ENCODE peak calls at places on chromosomes 3 and 15, in seven cellular contexts. One of them, this sample, is unnamed.

GRCh38 chr3:187960820-187961219 is 193.1 kb upstream of the LPP start:
- DNase-seq in spleen: no peak
- DNase-seq in retina: no peak
- DNase-seq in stimulated activated CD8-positive, alpha-beta memory T cell treated with anti-CD3 and anti-CD28 coated beads, Interleukin-15, amount 100 ng/mL, for 1 hour: no peak
- DNase-seq in mesendoderm: no peak
- DNase-seq in T1000: no peak
- DNase-seq in natural killer cell treated with Interleukin-12 subunit alpha and Interleukin-12 subunit beta and Interleukin-15 and Interleukin-18, amount 100 ng/mL, for 72 hours: no peak
- DNase-seq in this sample: no peak

GRCh38 chr15:63347074-63347859 is 34.4 kb downstream of the CA12 start:
- DNase-seq in spleen: no peak
- DNase-seq in retina: no peak
- DNase-seq in stimulated activated CD8-positive, alpha-beta memory T cell treated with anti-CD3 and anti-CD28 coated beads, Interleukin-15, amount 100 ng/mL, for 1 hour: no peak
- DNase-seq in mesendoderm: no peak
- DNase-seq in T1000: no peak
- DNase-seq in natural killer cell treated with Interleukin-12 subunit alpha and Interleukin-12 subunit beta and Interleukin-15 and Interleukin-18, amount 100 ng/mL, for 72 hours: no peak
- DNase-seq in this sample: no peak

GRCh38 chr3:52530918-52531635 is 2.6 kb downstream of the NT5DC2 start:
- DNase-seq in spleen: peak; percentile 67
- DNase-seq in retina: no peak
- DNase-seq in stimulated activated CD8-positive, alpha-beta memory T cell treated with anti-CD3 and anti-CD28 coated beads, Interleukin-15, amount 100 ng/mL, for 1 hour: no peak
- DNase-seq in mesendoderm: no peak
- DNase-seq in T1000: no peak
- DNase-seq in natural killer cell treated with Interleukin-12 subunit alpha and Interleukin-12 subunit beta and Interleukin-15 and Interleukin-18, amount 100 ng/mL, for 72 hours: no peak
- DNase-seq in this sample: no peak

GRCh38 chr15:68555348-68556037 is 23.3 kb upstream of the CORO2B start:
- DNase-seq in spleen: peak; percentile 54
- DNase-seq in retina: no peak
- DNase-seq in stimulated activated CD8-positive, alpha-beta memory T cell treated with anti-CD3 and anti-CD28 coated beads, Interleukin-15, amount 100 ng/mL, for 1 hour: no peak
- DNase-seq in mesendoderm: no peak
- DNase-seq in T1000: no peak
- DNase-seq in natural killer cell treated with Interleukin-12 subunit alpha and Interleukin-12 subunit beta and Interleukin-15 and Interleukin-18, amount 100 ng/mL, for 72 hours: no peak
- DNase-seq in this sample: no peak

GRCh38 chr15:89377842-89378698 is 43.4 kb upstream of the POLG start:
- DNase-seq in spleen: peak; percentile 68
- DNase-seq in retina: no peak
- DNase-seq in stimulated activated CD8-positive, alpha-beta memory T cell treated with anti-CD3 and anti-CD28 coated beads, Interleukin-15, amount 100 ng/mL, for 1 hour: no peak
- DNase-seq in mesendoderm: no peak
- DNase-seq in T1000: no peak
- DNase-seq in natural killer cell treated with Interleukin-12 subunit alpha and Interleukin-12 subunit beta and Interleukin-15 and Interleukin-18, amount 100 ng/mL, for 72 hours: no peak
- DNase-seq in this sample: no peak

GRCh38 chr3:109373933-109374332 is 36.6 kb upstream of the DPPA4 start:
- DNase-seq in spleen: no peak
- DNase-seq in retina: no peak
- DNase-seq in stimulated activated CD8-positive, alpha-beta memory T cell treated with anti-CD3 and anti-CD28 coated beads, Interleukin-15, amount 100 ng/mL, for 1 hour: no peak
- DNase-seq in mesendoderm: no peak
- DNase-seq in T1000: no peak
- DNase-seq in natural killer cell treated with Interleukin-12 subunit alpha and Interleukin-12 subunit beta and Interleukin-15 and Interleukin-18, amount 100 ng/mL, for 72 hours: no peak
- DNase-seq in this sample: no peak

GRCh38 chr3:9109570-9109914 is 139.9 kb downstream of the SRGAP3 start:
- DNase-seq in spleen: no peak
- DNase-seq in retina: no peak
- DNase-seq in stimulated activated CD8-positive, alpha-beta memory T cell treated with anti-CD3 and anti-CD28 coated beads, Interleukin-15, amount 100 ng/mL, for 1 hour: no peak
- DNase-seq in mesendoderm: no peak
- DNase-seq in T1000: no peak
- DNase-seq in natural killer cell treated with Interleukin-12 subunit alpha and Interleukin-12 subunit beta and Interleukin-15 and Interleukin-18, amount 100 ng/mL, for 72 hours: no peak
- DNase-seq in this sample: no peak

GRCh38 chr3:58622436-58622835 is 44.1 kb downstream of the FAM3D start:
- DNase-seq in spleen: peak; percentile 24
- DNase-seq in retina: no peak
- DNase-seq in stimulated activated CD8-positive, alpha-beta memory T cell treated with anti-CD3 and anti-CD28 coated beads, Interleukin-15, amount 100 ng/mL, for 1 hour: no peak
- DNase-seq in mesendoderm: peak; percentile 28
- DNase-seq in T1000: no peak
- DNase-seq in natural killer cell treated with Interleukin-12 subunit alpha and Interleukin-12 subunit beta and Interleukin-15 and Interleukin-18, amount 100 ng/mL, for 72 hours: no peak
- DNase-seq in this sample: no peak

GRCh38 chr3:76065975-76066374 is 280.6 kb upstream of the ZNF717 start:
- DNase-seq in spleen: no peak
- DNase-seq in retina: no peak
- DNase-seq in stimulated activated CD8-positive, alpha-beta memory T cell treated with anti-CD3 and anti-CD28 coated beads, Interleukin-15, amount 100 ng/mL, for 1 hour: no peak
- DNase-seq in mesendoderm: no peak
- DNase-seq in T1000: no peak
- DNase-seq in natural killer cell treated with Interleukin-12 subunit alpha and Interleukin-12 subunit beta and Interleukin-15 and Interleukin-18, amount 100 ng/mL, for 72 hours: no peak
- DNase-seq in this sample: no peak